ENCODE peak calls at places on chromosome 19, in nine cellular contexts. One of them, this sample, is unnamed.

GRCh38 chr19:13850910-13851753 is 25.8 kb upstream of the NANOS3 start:
- DNase-seq in central memory CD4-positive, alpha-beta T cell: peak
- DNase-seq in stimulated activated CD4-positive, alpha-beta T cell treated with anti-CD3 and anti-CD28 coated beads, Interleukin-2, amount 100 ng/mL, for 24 hours: peak
- DNase-seq in activated CD4-positive, alpha-beta T cell treated with anti-CD3 and anti-CD28 coated beads, Interleukin-2, amount 50 U/mL, for 24 hours: no peak
- DNase-seq in OCI-M1: peak
- DNase-seq in HS-5: peak
- DNase-seq in effector CD4-positive, alpha-beta T cell: peak
- DNase-seq in activated naive CD4-positive, alpha-beta T cell treated with anti-CD3 and anti-CD28 coated beads for 36 hours: peak
- DNase-seq in astrocyte: peak
- DNase-seq in this sample: peak

GRCh38 chr19:28727133-28727834 is 485.7 kb downstream of the UQCRFS1 start:
- DNase-seq in central memory CD4-positive, alpha-beta T cell: peak
- DNase-seq in stimulated activated CD4-positive, alpha-beta T cell treated with anti-CD3 and anti-CD28 coated beads, Interleukin-2, amount 100 ng/mL, for 24 hours: peak
- DNase-seq in activated CD4-positive, alpha-beta T cell treated with anti-CD3 and anti-CD28 coated beads, Interleukin-2, amount 50 U/mL, for 24 hours: no peak
- DNase-seq in OCI-M1: no peak
- DNase-seq in HS-5: no peak
- DNase-seq in effector CD4-positive, alpha-beta T cell: no peak
- DNase-seq in activated naive CD4-positive, alpha-beta T cell treated with anti-CD3 and anti-CD28 coated beads for 36 hours: peak
- DNase-seq in astrocyte: no peak
- DNase-seq in this sample: peak

GRCh38 chr19:14526423-14526822 is 3.0 kb upstream of the TECR start:
- DNase-seq in central memory CD4-positive, alpha-beta T cell: no peak
- DNase-seq in stimulated activated CD4-positive, alpha-beta T cell treated with anti-CD3 and anti-CD28 coated beads, Interleukin-2, amount 100 ng/mL, for 24 hours: no peak
- DNase-seq in activated CD4-positive, alpha-beta T cell treated with anti-CD3 and anti-CD28 coated beads, Interleukin-2, amount 50 U/mL, for 24 hours: no peak
- DNase-seq in OCI-M1: no peak
- DNase-seq in HS-5: no peak
- DNase-seq in effector CD4-positive, alpha-beta T cell: no peak
- DNase-seq in activated naive CD4-positive, alpha-beta T cell treated with anti-CD3 and anti-CD28 coated beads for 36 hours: no peak
- DNase-seq in astrocyte: no peak
- DNase-seq in this sample: no peak

GRCh38 chr19:38769635-38770211 is 3.6 kb downstream of the LGALS7 start:
- DNase-seq in central memory CD4-positive, alpha-beta T cell: peak
- DNase-seq in stimulated activated CD4-positive, alpha-beta T cell treated with anti-CD3 and anti-CD28 coated beads, Interleukin-2, amount 100 ng/mL, for 24 hours: peak
- DNase-seq in activated CD4-positive, alpha-beta T cell treated with anti-CD3 and anti-CD28 coated beads, Interleukin-2, amount 50 U/mL, for 24 hours: peak
- DNase-seq in OCI-M1: peak
- DNase-seq in HS-5: no peak
- DNase-seq in effector CD4-positive, alpha-beta T cell: peak
- DNase-seq in activated naive CD4-positive, alpha-beta T cell treated with anti-CD3 and anti-CD28 coated beads for 36 hours: peak
- DNase-seq in astrocyte: peak
- DNase-seq in this sample: peak

GRCh38 chr19:17296976-17297375 is 6.2 kb downstream of the ABHD8 start:
- DNase-seq in central memory CD4-positive, alpha-beta T cell: no peak
- DNase-seq in stimulated activated CD4-positive, alpha-beta T cell treated with anti-CD3 and anti-CD28 coated beads, Interleukin-2, amount 100 ng/mL, for 24 hours: no peak
- DNase-seq in activated CD4-positive, alpha-beta T cell treated with anti-CD3 and anti-CD28 coated beads, Interleukin-2, amount 50 U/mL, for 24 hours: no peak
- DNase-seq in OCI-M1: no peak
- DNase-seq in HS-5: no peak
- DNase-seq in effector CD4-positive, alpha-beta T cell: no peak
- DNase-seq in activated naive CD4-positive, alpha-beta T cell treated with anti-CD3 and anti-CD28 coated beads for 36 hours: no peak
- DNase-seq in astrocyte: no peak
- DNase-seq in this sample: no peak

GRCh38 chr19:38173324-38174041 is 50.5 kb downstream of the DPF1 start:
- DNase-seq in central memory CD4-positive, alpha-beta T cell: no peak
- DNase-seq in stimulated activated CD4-positive, alpha-beta T cell treated with anti-CD3 and anti-CD28 coated beads, Interleukin-2, amount 100 ng/mL, for 24 hours: no peak
- DNase-seq in activated CD4-positive, alpha-beta T cell treated with anti-CD3 and anti-CD28 coated beads, Interleukin-2, amount 50 U/mL, for 24 hours: no peak
- DNase-seq in OCI-M1: no peak
- DNase-seq in HS-5: no peak
- DNase-seq in effector CD4-positive, alpha-beta T cell: no peak
- DNase-seq in activated naive CD4-positive, alpha-beta T cell treated with anti-CD3 and anti-CD28 coated beads for 36 hours: no peak
- DNase-seq in astrocyte: peak
- DNase-seq in this sample: no peak

GRCh38 chr19:35556846-35557538 is 6.5 kb downstream of the ATP4A start:
- DNase-seq in central memory CD4-positive, alpha-beta T cell: no peak
- DNase-seq in stimulated activated CD4-positive, alpha-beta T cell treated with anti-CD3 and anti-CD28 coated beads, Interleukin-2, amount 100 ng/mL, for 24 hours: no peak
- DNase-seq in activated CD4-positive, alpha-beta T cell treated with anti-CD3 and anti-CD28 coated beads, Interleukin-2, amount 50 U/mL, for 24 hours: no peak
- DNase-seq in OCI-M1: no peak
- DNase-seq in HS-5: no peak
- DNase-seq in effector CD4-positive, alpha-beta T cell: no peak
- DNase-seq in activated naive CD4-positive, alpha-beta T cell treated with anti-CD3 and anti-CD28 coated beads for 36 hours: no peak
- DNase-seq in astrocyte: no peak
- DNase-seq in this sample: no peak

GRCh38 chr19:28239270-28239669 is 973.7 kb downstream of the UQCRFS1 start:
- DNase-seq in central memory CD4-positive, alpha-beta T cell: no peak
- DNase-seq in stimulated activated CD4-positive, alpha-beta T cell treated with anti-CD3 and anti-CD28 coated beads, Interleukin-2, amount 100 ng/mL, for 24 hours: no peak
- DNase-seq in activated CD4-positive, alpha-beta T cell treated with anti-CD3 and anti-CD28 coated beads, Interleukin-2, amount 50 U/mL, for 24 hours: no peak
- DNase-seq in OCI-M1: peak
- DNase-seq in HS-5: no peak
- DNase-seq in effector CD4-positive, alpha-beta T cell: no peak
- DNase-seq in activated naive CD4-positive, alpha-beta T cell treated with anti-CD3 and anti-CD28 coated beads for 36 hours: no peak
- DNase-seq in astrocyte: no peak
- DNase-seq in this sample: no peak

GRCh38 chr19:29561601-29562000 is 35.8 kb downstream of the VSTM2B start:
- DNase-seq in central memory CD4-positive, alpha-beta T cell: no peak
- DNase-seq in stimulated activated CD4-positive, alpha-beta T cell treated with anti-CD3 and anti-CD28 coated beads, Interleukin-2, amount 100 ng/mL, for 24 hours: no peak
- DNase-seq in activated CD4-positive, alpha-beta T cell treated with anti-CD3 and anti-CD28 coated beads, Interleukin-2, amount 50 U/mL, for 24 hours: no peak
- DNase-seq in OCI-M1: no peak
- DNase-seq in HS-5: no peak
- DNase-seq in effector CD4-positive, alpha-beta T cell: no peak
- DNase-seq in activated naive CD4-positive, alpha-beta T cell treated with anti-CD3 and anti-CD28 coated beads for 36 hours: no peak
- DNase-seq in astrocyte: no peak
- DNase-seq in this sample: no peak

GRCh38 chr19:6232567-6232966 is 47.2 kb downstream of the MLLT1 start:
- DNase-seq in central memory CD4-positive, alpha-beta T cell: no peak
- DNase-seq in stimulated activated CD4-positive, alpha-beta T cell treated with anti-CD3 and anti-CD28 coated beads, Interleukin-2, amount 100 ng/mL, for 24 hours: no peak
- DNase-seq in activated CD4-positive, alpha-beta T cell treated with anti-CD3 and anti-CD28 coated beads, Interleukin-2, amount 50 U/mL, for 24 hours: no peak
- DNase-seq in OCI-M1: no peak
- DNase-seq in HS-5: peak
- DNase-seq in effector CD4-positive, alpha-beta T cell: no peak
- DNase-seq in activated naive CD4-positive, alpha-beta T cell treated with anti-CD3 and anti-CD28 coated beads for 36 hours: no peak
- DNase-seq in astrocyte: peak
- DNase-seq in this sample: no peak

GRCh38 chr19:2575734-2576481 is 100.0 kb downstream of the GADD45B start:
- DNase-seq in central memory CD4-positive, alpha-beta T cell: no peak
- DNase-seq in stimulated activated CD4-positive, alpha-beta T cell treated with anti-CD3 and anti-CD28 coated beads, Interleukin-2, amount 100 ng/mL, for 24 hours: no peak
- DNase-seq in activated CD4-positive, alpha-beta T cell treated with anti-CD3 and anti-CD28 coated beads, Interleukin-2, amount 50 U/mL, for 24 hours: no peak
- DNase-seq in OCI-M1: no peak
- DNase-seq in HS-5: no peak
- DNase-seq in effector CD4-positive, alpha-beta T cell: no peak
- DNase-seq in activated naive CD4-positive, alpha-beta T cell treated with anti-CD3 and anti-CD28 coated beads for 36 hours: no peak
- DNase-seq in astrocyte: no peak
- DNase-seq in this sample: no peak

GRCh38 chr19:29308977-29309520 is 96.1 kb upstream of the UQCRFS1 start:
- DNase-seq in central memory CD4-positive, alpha-beta T cell: no peak
- DNase-seq in stimulated activated CD4-positive, alpha-beta T cell treated with anti-CD3 and anti-CD28 coated beads, Interleukin-2, amount 100 ng/mL, for 24 hours: no peak
- DNase-seq in activated CD4-positive, alpha-beta T cell treated with anti-CD3 and anti-CD28 coated beads, Interleukin-2, amount 50 U/mL, for 24 hours: no peak
- DNase-seq in OCI-M1: no peak
- DNase-seq in HS-5: no peak
- DNase-seq in effector CD4-positive, alpha-beta T cell: no peak
- DNase-seq in activated naive CD4-positive, alpha-beta T cell treated with anti-CD3 and anti-CD28 coated beads for 36 hours: no peak
- DNase-seq in astrocyte: no peak
- DNase-seq in this sample: no peak

GRCh38 chr19:34416021-34416545 is 11.9 kb downstream of the PDCD2L start:
- DNase-seq in central memory CD4-positive, alpha-beta T cell: no peak
- DNase-seq in stimulated activated CD4-positive, alpha-beta T cell treated with anti-CD3 and anti-CD28 coated beads, Interleukin-2, amount 100 ng/mL, for 24 hours: no peak
- DNase-seq in activated CD4-positive, alpha-beta T cell treated with anti-CD3 and anti-CD28 coated beads, Interleukin-2, amount 50 U/mL, for 24 hours: no peak
- DNase-seq in OCI-M1: no peak
- DNase-seq in HS-5: no peak
- DNase-seq in effector CD4-positive, alpha-beta T cell: no peak
- DNase-seq in activated naive CD4-positive, alpha-beta T cell treated with anti-CD3 and anti-CD28 coated beads for 36 hours: no peak
- DNase-seq in astrocyte: peak
- DNase-seq in this sample: no peak

GRCh38 chr19:52689804-52690394 is 44.9 kb downstream of the ZNF611 start:
- DNase-seq in central memory CD4-positive, alpha-beta T cell: no peak
- DNase-seq in stimulated activated CD4-positive, alpha-beta T cell treated with anti-CD3 and anti-CD28 coated beads, Interleukin-2, amount 100 ng/mL, for 24 hours: peak
- DNase-seq in activated CD4-positive, alpha-beta T cell treated with anti-CD3 and anti-CD28 coated beads, Interleukin-2, amount 50 U/mL, for 24 hours: peak
- DNase-seq in OCI-M1: no peak
- DNase-seq in HS-5: no peak
- DNase-seq in effector CD4-positive, alpha-beta T cell: peak
- DNase-seq in activated naive CD4-positive, alpha-beta T cell treated with anti-CD3 and anti-CD28 coated beads for 36 hours: peak
- DNase-seq in astrocyte: no peak
- DNase-seq in this sample: peak

GRCh38 chr19:41031926-41032325 is 40.8 kb downstream of the CYP2B6 start:
- DNase-seq in central memory CD4-positive, alpha-beta T cell: no peak
- DNase-seq in stimulated activated CD4-positive, alpha-beta T cell treated with anti-CD3 and anti-CD28 coated beads, Interleukin-2, amount 100 ng/mL, for 24 hours: no peak
- DNase-seq in activated CD4-positive, alpha-beta T cell treated with anti-CD3 and anti-CD28 coated beads, Interleukin-2, amount 50 U/mL, for 24 hours: no peak
- DNase-seq in OCI-M1: no peak
- DNase-seq in HS-5: no peak
- DNase-seq in effector CD4-positive, alpha-beta T cell: no peak
- DNase-seq in activated naive CD4-positive, alpha-beta T cell treated with anti-CD3 and anti-CD28 coated beads for 36 hours: no peak
- DNase-seq in astrocyte: no peak
- DNase-seq in this sample: no peak

GRCh38 chr19:14146789-14147216 is 10.4 kb upstream of the ASF1B start:
- DNase-seq in central memory CD4-positive, alpha-beta T cell: no peak
- DNase-seq in stimulated activated CD4-positive, alpha-beta T cell treated with anti-CD3 and anti-CD28 coated beads, Interleukin-2, amount 100 ng/mL, for 24 hours: no peak
- DNase-seq in activated CD4-positive, alpha-beta T cell treated with anti-CD3 and anti-CD28 coated beads, Interleukin-2, amount 50 U/mL, for 24 hours: no peak
- DNase-seq in OCI-M1: peak
- DNase-seq in HS-5: peak
- DNase-seq in effector CD4-positive, alpha-beta T cell: no peak
- DNase-seq in activated naive CD4-positive, alpha-beta T cell treated with anti-CD3 and anti-CD28 coated beads for 36 hours: no peak
- DNase-seq in astrocyte: peak
- DNase-seq in this sample: no peak

GRCh38 chr19:28403698-28404099 is 809.3 kb downstream of the UQCRFS1 start:
- DNase-seq in central memory CD4-positive, alpha-beta T cell: no peak
- DNase-seq in stimulated activated CD4-positive, alpha-beta T cell treated with anti-CD3 and anti-CD28 coated beads, Interleukin-2, amount 100 ng/mL, for 24 hours: no peak
- DNase-seq in activated CD4-positive, alpha-beta T cell treated with anti-CD3 and anti-CD28 coated beads, Interleukin-2, amount 50 U/mL, for 24 hours: no peak
- DNase-seq in OCI-M1: no peak
- DNase-seq in HS-5: no peak
- DNase-seq in effector CD4-positive, alpha-beta T cell: no peak
- DNase-seq in activated naive CD4-positive, alpha-beta T cell treated with anti-CD3 and anti-CD28 coated beads for 36 hours: no peak
- DNase-seq in astrocyte: no peak
- DNase-seq in this sample: no peak

GRCh38 chr19:31146546-31147183 is 202.6 kb downstream of the TSHZ3 start:
- DNase-seq in central memory CD4-positive, alpha-beta T cell: no peak
- DNase-seq in stimulated activated CD4-positive, alpha-beta T cell treated with anti-CD3 and anti-CD28 coated beads, Interleukin-2, amount 100 ng/mL, for 24 hours: no peak
- DNase-seq in activated CD4-positive, alpha-beta T cell treated with anti-CD3 and anti-CD28 coated beads, Interleukin-2, amount 50 U/mL, for 24 hours: no peak
- DNase-seq in OCI-M1: no peak
- DNase-seq in HS-5: no peak
- DNase-seq in effector CD4-positive, alpha-beta T cell: no peak
- DNase-seq in activated naive CD4-positive, alpha-beta T cell treated with anti-CD3 and anti-CD28 coated beads for 36 hours: no peak
- DNase-seq in astrocyte: no peak
- DNase-seq in this sample: no peak

GRCh38 chr19:51015691-51016267 is 3.7 kb downstream of the KLK10 start:
- DNase-seq in central memory CD4-positive, alpha-beta T cell: no peak
- DNase-seq in stimulated activated CD4-positive, alpha-beta T cell treated with anti-CD3 and anti-CD28 coated beads, Interleukin-2, amount 100 ng/mL, for 24 hours: no peak
- DNase-seq in activated CD4-positive, alpha-beta T cell treated with anti-CD3 and anti-CD28 coated beads, Interleukin-2, amount 50 U/mL, for 24 hours: no peak
- DNase-seq in OCI-M1: no peak
- DNase-seq in HS-5: no peak
- DNase-seq in effector CD4-positive, alpha-beta T cell: no peak
- DNase-seq in activated naive CD4-positive, alpha-beta T cell treated with anti-CD3 and anti-CD28 coated beads for 36 hours: no peak
- DNase-seq in astrocyte: no peak
- DNase-seq in this sample: no peak

GRCh38 chr19:4448147-4448985 is 9.2 kb downstream of the UBXN6 start:
- DNase-seq in central memory CD4-positive, alpha-beta T cell: no peak
- DNase-seq in stimulated activated CD4-positive, alpha-beta T cell treated with anti-CD3 and anti-CD28 coated beads, Interleukin-2, amount 100 ng/mL, for 24 hours: no peak
- DNase-seq in activated CD4-positive, alpha-beta T cell treated with anti-CD3 and anti-CD28 coated beads, Interleukin-2, amount 50 U/mL, for 24 hours: no peak
- DNase-seq in OCI-M1: no peak
- DNase-seq in HS-5: no peak
- DNase-seq in effector CD4-positive, alpha-beta T cell: no peak
- DNase-seq in activated naive CD4-positive, alpha-beta T cell treated with anti-CD3 and anti-CD28 coated beads for 36 hours: no peak
- DNase-seq in astrocyte: no peak
- DNase-seq in this sample: no peak

GRCh38 chr19:8081569-8082550 is 29.3 kb downstream of the CCL25 start:
- DNase-seq in central memory CD4-positive, alpha-beta T cell: no peak
- DNase-seq in stimulated activated CD4-positive, alpha-beta T cell treated with anti-CD3 and anti-CD28 coated beads, Interleukin-2, amount 100 ng/mL, for 24 hours: no peak
- DNase-seq in activated CD4-positive, alpha-beta T cell treated with anti-CD3 and anti-CD28 coated beads, Interleukin-2, amount 50 U/mL, for 24 hours: no peak
- DNase-seq in OCI-M1: no peak
- DNase-seq in HS-5: no peak
- DNase-seq in effector CD4-positive, alpha-beta T cell: no peak
- DNase-seq in activated naive CD4-positive, alpha-beta T cell treated with anti-CD3 and anti-CD28 coated beads for 36 hours: no peak
- DNase-seq in astrocyte: no peak
- DNase-seq in this sample: no peak

GRCh38 chr19:34841780-34842179 is 68.8 kb upstream of the ZNF599 start:
- DNase-seq in central memory CD4-positive, alpha-beta T cell: no peak
- DNase-seq in stimulated activated CD4-positive, alpha-beta T cell treated with anti-CD3 and anti-CD28 coated beads, Interleukin-2, amount 100 ng/mL, for 24 hours: no peak
- DNase-seq in activated CD4-positive, alpha-beta T cell treated with anti-CD3 and anti-CD28 coated beads, Interleukin-2, amount 50 U/mL, for 24 hours: no peak
- DNase-seq in OCI-M1: no peak
- DNase-seq in HS-5: no peak
- DNase-seq in effector CD4-positive, alpha-beta T cell: no peak
- DNase-seq in activated naive CD4-positive, alpha-beta T cell treated with anti-CD3 and anti-CD28 coated beads for 36 hours: no peak
- DNase-seq in astrocyte: no peak
- DNase-seq in this sample: no peak

GRCh38 chr19:39407644-39408391 is 1.2 kb downstream of the ZFP36 start:
- DNase-seq in central memory CD4-positive, alpha-beta T cell: peak
- DNase-seq in stimulated activated CD4-positive, alpha-beta T cell treated with anti-CD3 and anti-CD28 coated beads, Interleukin-2, amount 100 ng/mL, for 24 hours: peak
- DNase-seq in activated CD4-positive, alpha-beta T cell treated with anti-CD3 and anti-CD28 coated beads, Interleukin-2, amount 50 U/mL, for 24 hours: no peak
- DNase-seq in OCI-M1: no peak
- DNase-seq in HS-5: no peak
- DNase-seq in effector CD4-positive, alpha-beta T cell: peak
- DNase-seq in activated naive CD4-positive, alpha-beta T cell treated with anti-CD3 and anti-CD28 coated beads for 36 hours: peak
- DNase-seq in astrocyte: no peak
- DNase-seq in this sample: peak

GRCh38 chr19:14002571-14003278 is 3.4 kb downstream of the RFX1 start:
- DNase-seq in central memory CD4-positive, alpha-beta T cell: peak
- DNase-seq in stimulated activated CD4-positive, alpha-beta T cell treated with anti-CD3 and anti-CD28 coated beads, Interleukin-2, amount 100 ng/mL, for 24 hours: no peak
- DNase-seq in activated CD4-positive, alpha-beta T cell treated with anti-CD3 and anti-CD28 coated beads, Interleukin-2, amount 50 U/mL, for 24 hours: no peak
- DNase-seq in OCI-M1: no peak
- DNase-seq in HS-5: no peak
- DNase-seq in effector CD4-positive, alpha-beta T cell: peak
- DNase-seq in activated naive CD4-positive, alpha-beta T cell treated with anti-CD3 and anti-CD28 coated beads for 36 hours: peak
- DNase-seq in astrocyte: no peak
- DNase-seq in this sample: peak

GRCh38 chr19:40341601-40342482 is 6.4 kb downstream of the C19orf47 start:
- DNase-seq in central memory CD4-positive, alpha-beta T cell: no peak
- DNase-seq in stimulated activated CD4-positive, alpha-beta T cell treated with anti-CD3 and anti-CD28 coated beads, Interleukin-2, amount 100 ng/mL, for 24 hours: no peak
- DNase-seq in activated CD4-positive, alpha-beta T cell treated with anti-CD3 and anti-CD28 coated beads, Interleukin-2, amount 50 U/mL, for 24 hours: no peak
- DNase-seq in OCI-M1: no peak
- DNase-seq in HS-5: no peak
- DNase-seq in effector CD4-positive, alpha-beta T cell: no peak
- DNase-seq in activated naive CD4-positive, alpha-beta T cell treated with anti-CD3 and anti-CD28 coated beads for 36 hours: no peak
- DNase-seq in astrocyte: no peak
- DNase-seq in this sample: no peak

GRCh38 chr19:43438291-43439162 is 23.8 kb downstream of the TEX101 start:
- DNase-seq in central memory CD4-positive, alpha-beta T cell: no peak
- DNase-seq in stimulated activated CD4-positive, alpha-beta T cell treated with anti-CD3 and anti-CD28 coated beads, Interleukin-2, amount 100 ng/mL, for 24 hours: no peak
- DNase-seq in activated CD4-positive, alpha-beta T cell treated with anti-CD3 and anti-CD28 coated beads, Interleukin-2, amount 50 U/mL, for 24 hours: no peak
- DNase-seq in OCI-M1: no peak
- DNase-seq in HS-5: peak
- DNase-seq in effector CD4-positive, alpha-beta T cell: no peak
- DNase-seq in activated naive CD4-positive, alpha-beta T cell treated with anti-CD3 and anti-CD28 coated beads for 36 hours: peak
- DNase-seq in astrocyte: peak
- DNase-seq in this sample: peak

GRCh38 chr19:4724252-4724514 is 541 bp upstream of the DPP9 start:
- DNase-seq in central memory CD4-positive, alpha-beta T cell: no peak
- DNase-seq in stimulated activated CD4-positive, alpha-beta T cell treated with anti-CD3 and anti-CD28 coated beads, Interleukin-2, amount 100 ng/mL, for 24 hours: no peak
- DNase-seq in activated CD4-positive, alpha-beta T cell treated with anti-CD3 and anti-CD28 coated beads, Interleukin-2, amount 50 U/mL, for 24 hours: no peak
- DNase-seq in OCI-M1: no peak
- DNase-seq in HS-5: no peak
- DNase-seq in effector CD4-positive, alpha-beta T cell: no peak
- DNase-seq in activated naive CD4-positive, alpha-beta T cell treated with anti-CD3 and anti-CD28 coated beads for 36 hours: no peak
- DNase-seq in astrocyte: no peak
- DNase-seq in this sample: no peak

GRCh38 chr19:9126900-9127405 is at the start of gene OR7G3:
- DNase-seq in central memory CD4-positive, alpha-beta T cell: no peak
- DNase-seq in stimulated activated CD4-positive, alpha-beta T cell treated with anti-CD3 and anti-CD28 coated beads, Interleukin-2, amount 100 ng/mL, for 24 hours: no peak
- DNase-seq in activated CD4-positive, alpha-beta T cell treated with anti-CD3 and anti-CD28 coated beads, Interleukin-2, amount 50 U/mL, for 24 hours: no peak
- DNase-seq in OCI-M1: no peak
- DNase-seq in HS-5: no peak
- DNase-seq in effector CD4-positive, alpha-beta T cell: no peak
- DNase-seq in activated naive CD4-positive, alpha-beta T cell treated with anti-CD3 and anti-CD28 coated beads for 36 hours: no peak
- DNase-seq in astrocyte: no peak
- DNase-seq in this sample: no peak

GRCh38 chr19:35253316-35254286 is 4.8 kb downstream of the LSR start:
- DNase-seq in central memory CD4-positive, alpha-beta T cell: no peak
- DNase-seq in stimulated activated CD4-positive, alpha-beta T cell treated with anti-CD3 and anti-CD28 coated beads, Interleukin-2, amount 100 ng/mL, for 24 hours: no peak
- DNase-seq in activated CD4-positive, alpha-beta T cell treated with anti-CD3 and anti-CD28 coated beads, Interleukin-2, amount 50 U/mL, for 24 hours: no peak
- DNase-seq in OCI-M1: no peak
- DNase-seq in HS-5: no peak
- DNase-seq in effector CD4-positive, alpha-beta T cell: no peak
- DNase-seq in activated naive CD4-positive, alpha-beta T cell treated with anti-CD3 and anti-CD28 coated beads for 36 hours: peak
- DNase-seq in astrocyte: no peak
- DNase-seq in this sample: no peak

GRCh38 chr19:42480335-42481095 is 37.8 kb upstream of the CXCL17 start:
- DNase-seq in central memory CD4-positive, alpha-beta T cell: no peak
- DNase-seq in stimulated activated CD4-positive, alpha-beta T cell treated with anti-CD3 and anti-CD28 coated beads, Interleukin-2, amount 100 ng/mL, for 24 hours: no peak
- DNase-seq in activated CD4-positive, alpha-beta T cell treated with anti-CD3 and anti-CD28 coated beads, Interleukin-2, amount 50 U/mL, for 24 hours: no peak
- DNase-seq in OCI-M1: peak
- DNase-seq in HS-5: no peak
- DNase-seq in effector CD4-positive, alpha-beta T cell: no peak
- DNase-seq in activated naive CD4-positive, alpha-beta T cell treated with anti-CD3 and anti-CD28 coated beads for 36 hours: peak
- DNase-seq in astrocyte: no peak
- DNase-seq in this sample: peak

GRCh38 chr19:36115453-36116343 is at the start of gene TBCB:
- DNase-seq in central memory CD4-positive, alpha-beta T cell: peak
- DNase-seq in stimulated activated CD4-positive, alpha-beta T cell treated with anti-CD3 and anti-CD28 coated beads, Interleukin-2, amount 100 ng/mL, for 24 hours: peak
- DNase-seq in activated CD4-positive, alpha-beta T cell treated with anti-CD3 and anti-CD28 coated beads, Interleukin-2, amount 50 U/mL, for 24 hours: peak
- DNase-seq in OCI-M1: no peak
- DNase-seq in HS-5: no peak
- DNase-seq in effector CD4-positive, alpha-beta T cell: peak
- DNase-seq in activated naive CD4-positive, alpha-beta T cell treated with anti-CD3 and anti-CD28 coated beads for 36 hours: peak
- DNase-seq in astrocyte: peak
- DNase-seq in this sample: peak

This sample was measured in activated CD4-positive, alpha-beta memory T cell treated with anti-CD3 and anti-CD28 coated beads, Interleukin-2, amount 10 ng/mL, durations not matched to agents 7 days and 5 days.